ENCODE peak calls at places on chromosomes 1 and 21, in five cellular contexts. M, R, J, P and D are unnamed samples.

GRCh38 chr21:38811257-38811656 is 5.5 kb downstream of the ETS2 start:
- DNase-seq in M (no peak), R (no peak), J (no peak), P (no peak), D (no peak)

GRCh38 chr1:206506803-206507394 is 432 bp upstream of the RASSF5 start:
- DNase-seq in M (peak), R (no peak), J (no peak), P (no peak), D (peak)

GRCh38 chr1:67880056-67880601 is 46.9 kb upstream of the GNG12 start:
- DNase-seq in M (no peak), R (no peak), J (no peak), P (no peak), D (no peak)

GRCh38 chr1:66556161-66556611 is 22.2 kb downstream of the SGIP1 start:
- DNase-seq in M (no peak), R (no peak), J (no peak), P (no peak), D (no peak)

GRCh38 chr1:47991187-47991586 is 6.0 kb downstream of the TRABD2B start:
- DNase-seq in M (no peak), R (no peak), J (no peak), P (no peak), D (no peak)

GRCh38 chr1:173267453-173267945 is 60.4 kb upstream of the TNFSF4 start:
- DNase-seq in M (no peak), R (no peak), J (no peak), P (no peak), D (no peak)

GRCh38 chr1:89953072-89953626 is 41.8 kb upstream of the ZNF326 start:
- DNase-seq in M (peak), R (no peak), J (no peak), P (no peak), D (no peak)

GRCh38 chr1:67987046-67987799 is 63.2 kb downstream of the DIRAS3 start:
- DNase-seq in M (no peak), R (no peak), J (no peak), P (no peak), D (no peak)

GRCh38 chr1:201676061-201676644 is 137.2 kb downstream of the NAV1 start:
- DNase-seq in M (peak), R (no peak), J (no peak), P (peak), D (no peak)

GRCh38 chr1:116915182-116915611 is 5.5 kb downstream of the PTGFRN start:
- DNase-seq in M (no peak), R (no peak), J (no peak), P (no peak), D (no peak)

GRCh38 chr1:36583980-36584805 is 101.5 kb upstream of the CSF3R start:
- DNase-seq in M (no peak), R (no peak), J (no peak), P (peak), D (no peak)

GRCh38 chr1:103162360-103162759 is 54.0 kb upstream of the COL11A1 start:
- DNase-seq in M (no peak), R (no peak), J (no peak), P (no peak), D (no peak)

GRCh38 chr1:16189003-16189402 is 23.4 kb downstream of the ARHGEF19 start:
- DNase-seq in M (peak), R (no peak), J (no peak), P (no peak), D (no peak)

GRCh38 chr1:236345728-236346127 is 48.4 kb upstream of the EDARADD start:
- DNase-seq in M (no peak), R (no peak), J (no peak), P (no peak), D (peak)

GRCh38 chr1:17460265-17460664 is 20.8 kb upstream of the RCC2 start:
- DNase-seq in M (no peak), R (no peak), J (no peak), P (no peak), D (no peak)

GRCh38 chr1:201009967-201010645 is 13.4 kb downstream of the KIF21B start:
- DNase-seq in M (peak), R (no peak), J (peak), P (peak), D (no peak)

GRCh38 chr1:201145132-201145531 is 9.1 kb downstream of the TMEM9 start:
- DNase-seq in M (peak), R (no peak), J (no peak), P (no peak), D (no peak)

GRCh38 chr1:24369199-24369598 is 44.4 kb downstream of the STPG1 start:
- DNase-seq in M (no peak), R (no peak), J (no peak), P (no peak), D (no peak)

GRCh38 chr1:170885551-170885950 is 49.8 kb upstream of the MROH9 start:
- DNase-seq in M (no peak), R (no peak), J (no peak), P (no peak), D (no peak)

GRCh38 chr1:19957779-19958178 is 21.6 kb downstream of the PLA2G2A start:
- DNase-seq in M (no peak), R (no peak), J (no peak), P (no peak), D (no peak)
- TF ChIP-seq CTCF in M (no peak), R (peak), J (no peak), P (no peak), D (no peak)

GRCh38 chr1:234609528-234610042 is 393 bp downstream of the IRF2BP2 start:
- DNase-seq in M (no peak), R (no peak), J (no peak), P (peak), D (no peak)

GRCh38 chr1:234607091-234608025 is 2.6 kb downstream of the IRF2BP2 start:
- DNase-seq in M (peak), R (no peak), J (no peak), P (peak), D (no peak)

GRCh38 chr1:234608720-234609527 is 1.1 kb downstream of the IRF2BP2 start:
- DNase-seq in M (peak), R (no peak), J (no peak), P (peak), D (peak)

GRCh38 chr1:234606731-234607090 is 3.3 kb downstream of the IRF2BP2 start:
- DNase-seq in M (no peak), R (no peak), J (no peak), P (no peak), D (no peak)

GRCh38 chr1:234608026-234608719 is 1.8 kb downstream of the IRF2BP2 start:
- DNase-seq in M (peak), R (no peak), J (peak), P (peak), D (peak)
- TF ChIP-seq CTCF in M (no peak), R (no peak), J (peak), P (peak), D (no peak)

GRCh38 chr1:156262461-156263287 is 14.8 kb upstream of the PAQR6 start:
- DNase-seq in M (no peak), R (no peak), J (no peak), P (no peak), D (no peak)
- TF ChIP-seq CTCF in M (no peak), R (no peak), J (no peak), P (no peak), D (no peak)

GRCh38 chr1:197696372-197696771 is 78.9 kb downstream of the DENND1B start:
- DNase-seq in M (no peak), R (no peak), J (no peak), P (no peak), D (no peak)
- TF ChIP-seq CTCF in M (no peak), R (no peak), J (no peak), P (no peak), D (no peak)